ENCODE peak calls at places on chromosomes 13 and 19, in seven cellular contexts. C, Q, E, J, R, W and L are unnamed samples. For H3K4me1, the result is how much of the 10 kb centered on the place peaks cover.

GRCh38 chr13:59399513-59399912 is 764.2 kb downstream of the DIAPH3 start:
- DNase-seq in E (no peak), Q (no peak), R (no peak), C (no peak), W (no peak), J (no peak), L (no peak)

GRCh38 chr19:4181053-4181508 is 1.3 kb downstream of the SIRT6 start:
- DNase-seq in E (no peak), W (no peak), Q (no peak), J (no peak), C (peak), R (no peak), L (no peak)

GRCh38 chr13:42055500-42056085 is 7.1 kb downstream of the DGKH start:
- DNase-seq in Q (no peak), W (no peak), E (no peak), J (no peak), C (no peak), R (no peak), L (no peak)

GRCh38 chr19:7595466-7596133 is at the start of gene CAMSAP3:
- DNase-seq in C (peak), J (no peak), E (peak), R (no peak), Q (no peak), W (peak), L (peak)

GRCh38 chr13:46679369-46680180 is 117.4 kb downstream of the ESD start:
- DNase-seq in J (no peak), W (no peak), Q (peak), E (peak), R (no peak), C (no peak), L (no peak)

GRCh38 chr13:111407381-111408131 is 87.1 kb downstream of the TEX29 start:
- DNase-seq in W (no peak), R (no peak), Q (peak), E (no peak), J (no peak), C (no peak), L (no peak)

GRCh38 chr13:98480915-98481510 is 95.9 kb downstream of the STK24 start:
- DNase-seq in E (no peak), R (no peak), W (peak), J (no peak), C (peak), Q (no peak), L (no peak)

GRCh38 chr13:42071667-42072419 is 23.4 kb downstream of the DGKH start:
- DNase-seq in C (peak), W (no peak), Q (no peak), J (no peak), E (no peak), R (no peak), L (no peak)

GRCh38 chr13:95137096-95137495 is 164.2 kb downstream of the ABCC4 start:
- DNase-seq in W (no peak), R (no peak), Q (no peak), E (no peak), C (no peak), J (no peak), L (no peak)

GRCh38 chr19:51070334-51070886 is 5.5 kb upstream of the KLK13 start:
- DNase-seq in R (no peak), W (no peak), Q (no peak), E (no peak), J (no peak), C (no peak), L (no peak)

GRCh38 chr19:31717316-31717715 is 368.1 kb upstream of the TSHZ3 start:
- DNase-seq in E (no peak), R (no peak), W (no peak), C (no peak), Q (no peak), J (no peak), L (no peak)

GRCh38 chr13:20348645-20349408 is 116.7 kb upstream of the GJB6 start:
- DNase-seq in R (no peak), W (no peak), J (no peak), Q (no peak), C (no peak), E (no peak), L (no peak)

GRCh38 chr13:110412132-110412912 is 105.2 kb downstream of the COL4A2 start:
- DNase-seq in R (peak), W (peak), Q (peak), C (peak), E (peak), J (peak), L (peak)

GRCh38 chr19:2982556-2982955 is 5.2 kb downstream of the TLE6 start:
- DNase-seq in E (no peak), R (no peak), C (peak), J (no peak), W (no peak), Q (no peak), L (no peak)

GRCh38 chr13:36163809-36164308 is 32.7 kb upstream of the DCLK1 start:
- DNase-seq in W (peak), Q (peak), J (peak), R (peak), C (no peak), E (no peak), L (peak)

GRCh38 chr13:78428646-78429045 is 174.7 kb downstream of the POU4F1 start:
- DNase-seq in W (no peak), C (no peak), J (no peak), E (no peak), R (no peak), Q (no peak), L (no peak)

DNA sequence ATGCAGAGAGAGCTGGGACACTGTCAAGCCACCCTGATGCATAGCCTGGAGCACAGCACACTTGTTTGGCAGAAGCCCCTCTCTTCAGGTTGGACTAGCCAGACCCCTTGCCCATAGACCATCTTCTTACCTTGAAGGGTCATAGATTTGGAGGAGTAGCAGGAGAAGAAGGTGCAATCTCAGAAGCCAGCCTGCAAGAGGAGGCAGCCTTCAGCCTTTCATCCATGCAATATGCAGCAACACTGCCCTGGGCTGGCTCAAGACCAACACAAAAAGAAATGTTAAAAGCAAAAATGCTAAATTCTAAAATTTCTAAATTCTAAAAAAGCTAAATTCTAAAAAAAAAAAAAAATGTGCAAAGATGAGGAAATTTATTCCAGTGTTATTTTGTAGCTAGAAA is 4.9 kb downstream of the IQCN start:
- DNase-seq in J (no peak), C (no peak), W (no peak), Q (no peak), R (no peak), E (no peak), L (no peak)
- H3K27ac ChIP-seq in J (no peak), C (no peak), W (no peak), Q (no peak), R (no peak), E (no peak), L (no peak)

GRCh38 chr13:114062754-114063153 is 69.7 kb downstream of the RASA3 start:
- DNase-seq in J (no peak), W (no peak), R (peak), E (no peak), Q (peak), C (no peak), L (no peak)
- H3K4me1 ChIP-seq in J (under half), W (under half), R (under half), E (under half), Q (under half), C (under half), L (half or more)

DNA sequence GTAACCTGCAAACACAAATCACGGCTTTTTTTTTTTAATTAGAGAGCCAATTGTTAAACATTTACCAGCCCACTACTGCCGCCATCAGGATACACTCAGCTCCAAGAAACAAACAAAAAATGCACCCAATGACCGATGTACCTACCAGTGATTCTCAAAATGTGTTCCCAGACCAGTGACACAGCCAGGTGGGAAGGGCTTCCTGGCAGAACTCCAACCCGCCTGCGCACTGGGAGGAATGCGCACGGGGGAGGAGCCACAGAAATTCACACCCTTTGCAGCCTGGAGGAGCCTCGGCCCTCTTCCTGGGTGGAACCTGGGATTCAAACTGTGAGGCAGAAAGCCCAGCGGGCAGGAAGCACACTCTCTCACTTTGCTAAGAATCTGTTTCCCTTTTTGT is 255.9 kb downstream of the TBC1D4 start:
- DNase-seq in J (no peak), E (no peak), Q (no peak), W (no peak), R (no peak), C (peak), L (peak)
- TF ChIP-seq CTCF in J (no peak), E (peak), Q (no peak), W (no peak), R (no peak), C (peak), L (no peak)

GRCh38 chr19:42199440-42200115 is 17.9 kb downstream of the DEDD2 start:
- DNase-seq in W (no peak), E (no peak), R (peak), Q (no peak), J (no peak), C (peak), L (peak)

GRCh38 chr19:42200116-42200740 is 17.2 kb downstream of the DEDD2 start:
- DNase-seq in Q (no peak), J (no peak), E (no peak), W (no peak), C (no peak), R (no peak), L (no peak)

GRCh38 chr19:42197375-42197817 is 20.1 kb downstream of the DEDD2 start:
- DNase-seq in W (no peak), R (no peak), Q (no peak), J (no peak), C (no peak), E (no peak), L (peak)

GRCh38 chr19:42196011-42197001 is 21.2 kb downstream of the DEDD2 start:
- DNase-seq in J (no peak), E (no peak), R (no peak), W (no peak), C (peak), Q (no peak), L (no peak)

DNA sequence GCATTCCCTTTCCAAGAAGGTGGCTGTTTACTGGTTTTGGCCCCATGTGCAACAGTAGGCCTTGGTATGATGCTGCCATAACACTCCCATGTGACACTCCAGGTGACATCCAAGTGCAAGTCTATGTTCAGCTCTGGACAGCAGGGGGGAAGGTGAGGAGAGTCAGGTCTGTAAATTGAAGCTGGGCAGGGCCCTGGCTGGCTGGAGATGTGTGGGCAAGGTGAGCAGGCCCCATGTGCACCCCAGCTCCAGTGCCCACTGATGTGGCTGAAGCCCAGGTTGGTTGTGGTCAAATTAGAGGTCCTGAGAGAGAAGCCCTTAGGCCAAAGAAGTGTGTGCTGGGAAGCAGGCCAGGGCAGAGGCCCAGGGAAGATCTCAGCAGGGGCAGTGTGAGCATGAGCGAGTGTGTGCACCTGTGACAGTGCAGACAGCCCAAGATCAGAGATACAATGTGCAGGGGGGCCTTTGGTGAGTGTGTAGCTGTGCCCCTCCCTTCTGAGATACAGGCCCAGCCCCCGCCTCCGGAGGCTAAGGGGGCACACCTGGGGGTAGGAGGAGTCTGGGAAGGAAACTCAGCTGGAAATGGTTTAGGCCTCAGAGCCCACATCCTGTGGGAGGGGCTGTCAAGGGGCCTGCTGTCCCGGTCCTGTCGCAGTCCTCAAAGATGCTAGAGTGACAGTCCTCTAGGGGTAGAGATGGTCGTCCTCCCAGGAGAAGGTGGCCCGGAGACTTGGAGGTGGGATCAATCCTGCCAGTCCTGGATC is 18.6 kb downstream of the DEDD2 start:
- DNase-seq in Q (no peak), E (no peak), C (no peak), R (no peak), W (no peak), J (no peak), L (no peak)
- H3K27ac ChIP-seq in Q (no peak), E (no peak), C (peak), R (no peak), W (no peak), J (peak), L (peak)

DNA sequence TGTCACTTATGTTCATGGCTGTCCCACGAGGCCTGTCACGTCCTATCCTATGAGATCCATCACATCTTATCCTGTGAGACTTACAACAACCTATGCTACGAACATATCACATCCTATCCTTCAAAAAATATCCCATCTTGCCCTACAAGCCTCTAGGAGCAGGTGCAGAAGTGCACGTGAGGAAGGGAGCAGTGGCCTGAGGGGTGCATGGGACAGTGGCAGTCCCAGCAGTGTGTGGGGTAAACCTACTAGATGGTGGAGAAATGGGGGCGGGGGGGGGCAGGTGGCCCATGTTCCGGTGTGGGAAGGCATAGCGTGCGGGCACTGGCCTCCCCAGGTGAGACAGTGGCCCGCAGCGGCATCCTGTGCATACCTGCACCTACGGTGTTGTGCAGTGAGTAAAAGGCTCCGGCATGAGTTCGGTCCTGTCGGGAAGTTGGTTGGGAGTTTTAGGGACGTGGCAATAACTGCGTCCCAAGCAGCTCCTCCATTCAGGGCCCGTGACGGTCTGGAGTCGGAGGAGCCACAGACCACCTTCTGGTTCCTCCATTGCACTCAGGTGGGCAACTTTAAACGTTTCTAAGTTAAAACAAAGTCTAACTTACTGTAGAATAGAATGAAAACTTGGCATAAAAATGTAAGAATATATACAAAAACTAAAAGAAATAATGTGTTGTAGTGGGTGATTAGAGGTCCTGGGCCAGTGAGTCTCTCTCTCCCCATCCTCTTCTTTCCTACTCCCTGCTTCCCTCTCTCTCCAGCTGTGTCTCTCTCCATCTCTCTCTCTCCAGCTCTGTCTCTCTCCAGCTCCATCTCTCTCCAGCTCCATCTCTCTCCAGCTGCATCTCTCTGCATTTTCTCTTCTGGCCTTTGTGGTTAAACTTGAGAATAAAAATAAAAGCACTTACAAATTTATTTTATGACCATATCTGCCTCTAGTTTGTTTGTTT is 42.1 kb downstream of the ATP11A start:
- DNase-seq in W (no peak), R (no peak), C (no peak), E (no peak), Q (no peak), J (no peak), L (no peak)
- H3K4me1 ChIP-seq in W (half or more), R (under half), C (under half), E (under half), Q (under half), J (under half), L (under half)

GRCh38 chr19:13576726-13577125 is 70.4 kb upstream of the CACNA1A start:
- DNase-seq in J (no peak), R (no peak), W (no peak), E (no peak), Q (no peak), C (no peak), L (no peak)

GRCh38 chr19:13579388-13580060 is 73.2 kb upstream of the CACNA1A start:
- DNase-seq in J (no peak), Q (no peak), E (no peak), R (no peak), C (peak), W (no peak), L (no peak)

GRCh38 chr19:13573268-13573667 is 67.0 kb upstream of the CACNA1A start:
- DNase-seq in J (no peak), Q (no peak), E (peak), W (no peak), C (no peak), R (no peak), L (no peak)

GRCh38 chr19:13574933-13575332 is 68.7 kb upstream of the CACNA1A start:
- DNase-seq in J (no peak), C (peak), W (peak), E (peak), R (no peak), Q (no peak), L (no peak)
- TF ChIP-seq CTCF in J (no peak), C (peak), W (peak), E (peak), R (no peak), Q (peak), L (no peak)

GRCh38 chr13:73464758-73465628 is 406.2 kb downstream of the KLF5 start:
- DNase-seq in J (no peak), W (no peak), Q (no peak), E (no peak), C (peak), R (no peak), L (no peak)
- H3K27ac ChIP-seq in J (no peak), W (no peak), Q (no peak), E (no peak), C (peak), R (no peak), L (no peak)

GRCh38 chr13:97264663-97265062 is 42.5 kb downstream of the MBNL2 start:
- DNase-seq in E (no peak), R (no peak), C (no peak), W (no peak), Q (no peak), J (no peak), L (no peak)
- H3K4me1 ChIP-seq in E (under half), R (half or more), C (under half), W (under half), Q (half or more), J (under half), L (half or more)

GRCh38 chr19:46537136-46538097 is 41.8 kb upstream of the PNMA8B start:
- DNase-seq in E (peak), J (peak), W (peak), R (peak), Q (peak), C (peak), L (peak)
- TF ChIP-seq CTCF in E (peak), J (peak), W (peak), R (peak), Q (peak), C (peak), L (peak)